ENCODE peak calls at places on chromosomes 6 and 20, in six cellular contexts. X, M, W, H, T and P are unnamed samples.
A peak's percentile ranks its signal among the peaks of the same experiment; 100 is the strongest.

GRCh38 chr20:35144694-35145093 is 2.4 kb downstream of the EDEM2 start:
- DNase-seq in X (no peak), M (no peak), W (peak; percentile 19), H (no peak), T (no peak), P (no peak)

GRCh38 chr20:19691125-19691524 is 66.9 kb upstream of the RIN2 start:
- DNase-seq in X (no peak), M (no peak), W (no peak), H (no peak), T (no peak), P (no peak)

GRCh38 chr20:35698298-35699126 is 640 bp downstream of the NFS1 start:
- DNase-seq in X (no peak), M (peak; percentile 11), W (peak; percentile 1), H (no peak), T (peak; percentile 34), P (no peak)

GRCh38 chr20:14845199-14846160 is 508.1 kb upstream of the FLRT3 start:
- DNase-seq in X (no peak), M (no peak), W (peak; percentile 1), H (no peak), T (no peak), P (no peak)

GRCh38 chr6:136962661-136963060 is 40.6 kb downstream of the SLC35D3 start:
- DNase-seq in X (peak; percentile 61), M (no peak), W (peak; percentile 26), H (no peak), T (peak; percentile 93), P (no peak)

GRCh38 chr20:23637282-23638221 is at the start of gene CST3:
- DNase-seq in X (peak; percentile 91), M (peak; percentile 64), W (peak; percentile 54), H (no peak), T (peak; percentile 90), P (peak; percentile 81)

GRCh38 chr20:49448917-49449316 is 33.6 kb downstream of the KCNB1 start:
- DNase-seq in X (peak; percentile 63), M (no peak), W (no peak), H (no peak), T (peak; percentile 62), P (no peak)

GRCh38 chr6:130150906-130151305 is 71.8 kb downstream of the SAMD3 start:
- DNase-seq in X (no peak), M (no peak), W (no peak), H (no peak), T (no peak), P (no peak)

GRCh38 chr6:165762876-165763275 is 99.8 kb upstream of the PDE10A start:
- DNase-seq in X (no peak), M (no peak), W (no peak), H (no peak), T (no peak), P (peak; percentile 54)

GRCh38 chr6:77030929-77031674 is 432.2 kb downstream of the HTR1B start:
- DNase-seq in X (no peak), M (no peak), W (peak; percentile 71), H (no peak), T (no peak), P (no peak)

GRCh38 chr20:5621305-5621704 is 128.9 kb upstream of the SHLD1 start:
- DNase-seq in X (no peak), M (no peak), W (no peak), H (no peak), T (no peak), P (no peak)

GRCh38 chr6:20655317-20655716 is 121.1 kb downstream of the CDKAL1 start:
- DNase-seq in X (no peak), M (no peak), W (no peak), H (no peak), T (no peak), P (peak; percentile 53)

GRCh38 chr6:134817448-134817847 is 132.5 kb downstream of the ALDH8A1 start:
- DNase-seq in X (no peak), M (no peak), W (no peak), H (no peak), T (no peak), P (no peak)

GRCh38 chr20:15061955-15062354 is 724.5 kb upstream of the FLRT3 start:
- DNase-seq in X (peak; percentile 39), M (no peak), W (peak; percentile 2), H (no peak), T (peak; percentile 65), P (no peak)

GRCh38 chr20:4555188-4555893 is 166.4 kb upstream of the PRND start:
- DNase-seq in X (no peak), M (no peak), W (no peak), H (no peak), T (no peak), P (peak; percentile 92)

GRCh38 chr6:16358531-16359138 is 120.2 kb downstream of the GMPR start:
- DNase-seq in X (peak; percentile 45), M (no peak), W (no peak), H (no peak), T (no peak), P (no peak)

GRCh38 chr6:74671558-74672025 is 534.3 kb downstream of the COL12A1 start:
- DNase-seq in X (no peak), M (no peak), W (no peak), H (no peak), T (no peak), P (peak; percentile 91)

DNA sequence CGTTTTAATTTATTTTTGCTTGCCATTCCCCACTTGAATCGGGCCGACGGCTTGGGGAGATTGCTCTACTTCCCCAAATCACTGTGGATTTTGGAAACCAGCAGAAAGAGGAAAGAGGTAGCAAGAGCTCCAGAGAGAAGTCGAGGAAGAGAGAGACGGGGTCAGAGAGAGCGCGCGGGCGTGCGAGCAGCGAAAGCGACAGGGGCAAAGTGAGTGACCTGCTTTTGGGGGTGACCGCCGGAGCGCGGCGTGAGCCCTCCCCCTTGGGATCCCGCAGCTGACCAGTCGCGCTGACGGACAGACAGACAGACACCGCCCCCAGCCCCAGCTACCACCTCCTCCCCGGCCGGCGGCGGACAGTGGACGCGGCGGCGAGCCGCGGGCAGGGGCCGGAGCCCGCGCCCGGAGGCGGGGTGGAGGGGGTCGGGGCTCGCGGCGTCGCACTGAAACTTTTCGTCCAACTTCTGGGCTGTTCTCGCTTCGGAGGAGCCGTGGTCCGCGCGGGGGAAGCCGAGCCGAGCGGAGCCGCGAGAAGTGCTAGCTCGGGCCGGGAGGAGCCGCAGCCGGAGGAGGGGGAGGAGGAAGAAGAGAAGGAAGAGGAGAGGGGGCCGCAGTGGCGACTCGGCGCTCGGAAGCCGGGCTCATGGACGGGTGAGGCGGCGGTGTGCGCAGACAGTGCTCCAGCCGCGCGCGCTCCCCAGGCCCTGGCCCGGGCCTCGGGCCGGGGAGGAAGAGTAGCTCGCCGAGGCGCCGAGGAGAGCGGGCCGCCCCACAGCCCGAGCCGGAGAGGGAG is 602 bp downstream of the VEGFA start:
- DNase-seq in X (no peak), M (peak; percentile 51), W (peak; percentile 50), H (no peak), T (peak; percentile 75), P (peak; percentile 69)
- H3K18ac ChIP-seq in X (peak overlapping the region; percentile 4), M (peak overlapping the region; percentile 96), W (peak overlapping the region; percentile 93), H (peak overlapping the region; percentile 60), T (peak overlapping the region; percentile 41), P (peak overlapping the region; percentile 62)

DNA sequence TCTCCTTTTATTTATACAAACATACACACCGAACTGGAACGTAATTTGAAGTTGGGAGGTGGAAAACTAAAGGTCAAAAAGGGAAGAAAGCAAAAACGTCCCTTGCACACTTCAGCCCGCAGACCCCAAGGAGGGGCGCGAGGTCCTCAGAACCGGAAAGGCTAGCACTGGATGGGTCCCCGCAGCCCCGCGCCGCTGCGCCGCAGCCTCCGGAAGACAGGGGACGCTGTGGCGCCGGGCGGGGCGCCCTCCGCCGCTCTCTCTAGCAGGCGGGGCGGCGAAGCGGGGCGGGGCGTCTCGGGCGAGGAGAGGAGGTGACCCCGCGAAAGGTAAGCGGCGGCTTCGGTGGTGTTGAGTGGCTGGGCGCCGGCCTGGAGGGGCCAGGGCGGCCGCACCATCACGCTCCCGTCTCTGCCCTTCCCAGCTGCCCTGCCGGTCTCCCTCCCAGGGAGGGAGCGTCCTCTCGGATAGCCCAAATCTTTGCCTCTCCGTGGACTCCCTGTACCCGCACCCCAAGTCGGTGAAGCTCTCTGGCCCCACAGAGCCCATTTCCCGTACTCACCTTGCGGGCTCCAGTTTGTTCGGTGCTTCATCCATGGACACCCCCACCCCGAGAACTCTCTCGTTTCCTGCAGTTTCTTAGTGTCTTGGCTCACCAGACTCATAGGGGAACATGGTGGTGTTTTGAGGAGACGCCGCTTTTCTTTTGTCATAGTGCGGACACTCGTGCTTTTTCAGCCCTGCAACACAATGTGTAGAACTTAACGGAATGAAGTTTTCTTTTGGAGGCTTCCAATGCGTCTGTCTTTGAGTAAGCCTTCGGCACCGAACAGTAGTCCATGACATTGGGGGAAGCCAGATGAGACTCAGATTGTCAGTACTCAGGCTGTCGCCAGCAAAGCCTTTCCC is at the start of gene SMIM8:
- DNase-seq in X (peak; percentile 90), M (peak; percentile 84), W (peak; percentile 86), H (peak; percentile 57), T (peak; percentile 92), P (peak; percentile 58)
- H3K18ac ChIP-seq in X (peak within 1 kb of the TSS; percentile 88), M (peak within 1 kb of the TSS; percentile 94), W (peak within 1 kb of the TSS; percentile 83), H (peak within 1 kb of the TSS; percentile 99), T (peak within 1 kb of the TSS; percentile 24), P (no peak within 1 kb of the TSS)

GRCh38 chr6:143912671-143913070 is 48.4 kb downstream of the ZC2HC1B start:
- DNase-seq in X (no peak), M (no peak), W (no peak), H (no peak), T (no peak), P (no peak)

GRCh38 chr6:143911028-143911427 is 46.8 kb downstream of the ZC2HC1B start:
- DNase-seq in X (no peak), M (no peak), W (no peak), H (no peak), T (no peak), P (no peak)
- H3K18ac ChIP-seq in X (no peak overlapping the region), M (no peak overlapping the region), W (no peak overlapping the region), H (no peak overlapping the region), T (no peak overlapping the region), P (no peak overlapping the region)

GRCh38 chr6:106099235-106099537 is 13.1 kb downstream of the PRDM1 start:
- DNase-seq in X (no peak), M (no peak), W (peak; percentile 19), H (no peak), T (no peak), P (no peak)

GRCh38 chr6:106100755-106101154 is 14.6 kb downstream of the PRDM1 start:
- DNase-seq in X (no peak), M (no peak), W (no peak), H (no peak), T (no peak), P (no peak)

GRCh38 chr6:106098383-106099234 is 12.5 kb downstream of the PRDM1 start:
- DNase-seq in X (no peak), M (no peak), W (peak; percentile 36), H (no peak), T (peak; percentile 46), P (peak; percentile 89)

GRCh38 chr6:106094964-106095335 is 8.8 kb downstream of the PRDM1 start:
- DNase-seq in X (no peak), M (no peak), W (no peak), H (no peak), T (no peak), P (no peak)

DNA sequence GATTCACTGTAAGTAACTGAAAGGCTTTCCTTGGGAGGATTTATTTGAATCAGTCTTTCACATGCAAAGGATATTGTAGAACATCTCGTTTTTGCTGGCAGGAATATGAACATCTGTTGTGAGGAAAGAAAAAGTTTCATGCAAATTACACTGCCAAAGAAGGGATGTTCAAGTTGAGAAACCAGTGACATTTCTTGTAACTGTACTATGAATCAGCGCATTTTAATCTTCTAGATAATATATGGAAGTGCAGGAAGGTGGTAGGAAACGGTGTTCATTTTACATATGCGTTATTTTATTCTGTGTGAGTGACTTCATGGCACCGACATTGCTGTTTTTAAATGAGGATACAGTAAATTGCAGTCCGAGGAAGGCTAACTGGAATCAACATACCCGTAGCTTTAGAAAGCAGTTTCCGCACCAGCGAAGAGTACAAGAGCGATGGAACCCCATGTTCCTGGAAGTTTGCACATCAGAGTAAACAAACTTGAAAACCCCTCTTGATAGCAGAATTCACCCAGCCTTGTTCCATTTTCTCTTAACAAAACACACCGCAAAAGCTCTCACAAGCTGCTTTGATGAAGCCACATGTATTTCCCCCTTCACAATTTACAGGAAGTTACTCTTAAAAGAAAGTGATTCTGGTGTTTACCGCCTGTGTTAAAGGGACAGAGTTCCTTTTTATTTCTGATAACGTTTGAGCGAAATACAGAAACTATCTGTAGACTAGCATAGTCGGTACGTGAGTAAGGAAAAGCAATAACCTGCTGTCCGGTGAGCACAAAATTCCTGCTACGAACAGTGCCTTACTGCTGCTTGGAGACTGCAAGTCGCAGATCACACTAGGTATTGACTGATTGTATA is 11.5 kb downstream of the PRDM1 start:
- DNase-seq in X (no peak), M (no peak), W (peak; percentile 59), H (no peak), T (peak; percentile 28), P (peak; percentile 63)
- H3K18ac ChIP-seq in X (no peak overlapping the region), M (no peak overlapping the region), W (no peak overlapping the region), H (no peak overlapping the region), T (peak overlapping the region; percentile 86), P (peak overlapping the region; percentile 100)